ENCODE peak calls at places on chromosomes 6 and 20, in four cellular contexts. B is GM23248, H is neural progenitor cell, K is H1. O is an unnamed sample.

GRCh38 chr6:64012351-64013060 is 376.9 kb downstream of the PHF3 start:
- DNase-seq in B (peak; percentile 45), K (peak; percentile 13), H (peak; percentile 73), O (no peak)

GRCh38 chr6:13766201-13766634 is 48.1 kb downstream of the MCUR1 start:
- DNase-seq in K (no peak), B (peak; percentile 80), H (no peak), O (peak; percentile 45)

GRCh38 chr6:24524801-24525200 is 30.0 kb downstream of the ALDH5A1 start:
- DNase-seq in H (peak; percentile 70), K (no peak), B (peak; percentile 60), O (peak; percentile 34)

GRCh38 chr6:161462148-161462547 is 188.3 kb upstream of the AGPAT4 start:
- DNase-seq in B (peak; percentile 24), K (no peak), H (no peak), O (no peak)

GRCh38 chr20:40279390-40279789 is 409.6 kb downstream of the MAFB start:
- DNase-seq in H (no peak), B (peak; percentile 92), K (no peak), O (no peak)

GRCh38 chr6:40312213-40313015 is 274.8 kb downstream of the LRFN2 start:
- DNase-seq in H (no peak), K (no peak), B (peak; percentile 48), O (no peak)

GRCh38 chr6:25927721-25928359 is 2.7 kb downstream of the SLC17A2 start:
- DNase-seq in B (peak; percentile 12), H (no peak), K (no peak), O (no peak)

GRCh38 chr6:166504100-166504499 is 82.4 kb downstream of the RAMACL start:
- DNase-seq in K (no peak), H (no peak), B (no peak), O (no peak)

GRCh38 chr6:6556738-6557503 is 31.6 kb upstream of the LY86 start:
- DNase-seq in K (peak; percentile 23), H (peak; percentile 72), B (peak; percentile 51), O (peak; percentile 63)

GRCh38 chr20:57008217-57008616 is 258.2 kb downstream of the BMP7 start:
- DNase-seq in H (peak; percentile 16), K (no peak), B (peak; percentile 45), O (no peak)

GRCh38 chr20:60851826-60852704 is 400.0 kb upstream of the CDH4 start:
- DNase-seq in H (peak; percentile 66), B (no peak), K (peak; percentile 27), O (peak; percentile 54)

GRCh38 chr6:43502666-43503065 is 7.5 kb downstream of the LRRC73 start:
- DNase-seq in K (no peak), H (no peak), B (no peak), O (no peak)

GRCh38 chr20:4457566-4458543 is 263.9 kb upstream of the PRND start:
- DNase-seq in K (peak; percentile 3), B (no peak), H (peak; percentile 62), O (no peak)

GRCh38 chr20:37479925-37480691 is 40.9 kb upstream of the NNAT start:
- DNase-seq in K (no peak), H (no peak), B (no peak), O (no peak)

GRCh38 chr20:40262219-40262618 is 426.8 kb downstream of the MAFB start:
- DNase-seq in K (no peak), H (no peak), B (no peak), O (peak; percentile 35)

GRCh38 chr6:158047120-158047518 is 65.5 kb downstream of the SYNJ2 start:
- DNase-seq in H (no peak), B (peak; percentile 84), K (no peak), O (peak; percentile 34)

GRCh38 chr6:90468080-90468479 is 118.8 kb downstream of the MAP3K7 start:
- DNase-seq in K (no peak), H (no peak), B (peak; percentile 29), O (no peak)

GRCh38 chr6:47698342-47698787 is at the start of gene ADGRF4:
- DNase-seq in K (no peak), H (no peak), B (peak; percentile 59), O (no peak)

GRCh38 chr20:41352106-41352505 is 11.5 kb downstream of the LPIN3 start:
- DNase-seq in B (no peak), K (no peak), H (peak; percentile 24), O (no peak)

GRCh38 chr6:86916393-86916792 is 20.9 kb upstream of the HTR1E start:
- DNase-seq in K (no peak), B (no peak), H (no peak), O (no peak)

GRCh38 chr20:45105317-45105716 is 4.4 kb upstream of the KCNS1 start:
- DNase-seq in B (no peak), H (no peak), K (no peak), O (no peak)

GRCh38 chr20:7938058-7938457 is 2.2 kb downstream of the HAO1 start:
- DNase-seq in H (no peak), B (peak; percentile 18), K (no peak), O (no peak)

GRCh38 chr20:35953411-35954199 is 697 bp downstream of the SCAND1 start:
- DNase-seq in B (peak; percentile 76), H (peak; percentile 69), K (no peak), O (peak; percentile 81)

GRCh38 chr6:103280417-103280816 is 1579.3 kb downstream of the HACE1 start:
- DNase-seq in B (no peak), H (no peak), K (no peak), O (no peak)

GRCh38 chr6:56026461-56027180 is 151.2 kb upstream of the BMP5 start:
- DNase-seq in K (no peak), H (no peak), B (no peak), O (no peak)

GRCh38 chr6:43373252-43373875 is 3.9 kb upstream of the ZNF318 start:
- DNase-seq in B (no peak), H (no peak), K (no peak), O (no peak)

GRCh38 chr20:58446264-58446937 is 57.4 kb downstream of the VAPB start:
- DNase-seq in B (no peak), K (no peak), H (no peak), O (no peak)

GRCh38 chr6:7543761-7544424 is 2.4 kb downstream of the DSP start:
- DNase-seq in B (no peak), H (peak; percentile 59), K (no peak), O (no peak)

GRCh38 chr6:79648315-79648714 is 17.2 kb downstream of the SH3BGRL2 start:
- DNase-seq in H (no peak), B (no peak), K (no peak), O (no peak)

GRCh38 chr20:33291416-33291815 is 8.4 kb downstream of the BPIFB1 start:
- DNase-seq in B (no peak), K (no peak), H (no peak), O (no peak)

GRCh38 chr20:17794400-17794799 is 94.6 kb downstream of the BANF2 start:
- DNase-seq in K (no peak), H (no peak), B (no peak), O (no peak)

GRCh38 chr6:158660331-158660730 is 10.5 kb downstream of the SYTL3 start:
- DNase-seq in H (peak; percentile 34), B (peak; percentile 41), K (no peak), O (peak; percentile 42)

GRCh38 chr20:58014628-58015315 is 213.7 kb downstream of the ANKRD60 start:
- DNase-seq in K (no peak), H (no peak), B (no peak), O (peak; percentile 26)

DNA sequence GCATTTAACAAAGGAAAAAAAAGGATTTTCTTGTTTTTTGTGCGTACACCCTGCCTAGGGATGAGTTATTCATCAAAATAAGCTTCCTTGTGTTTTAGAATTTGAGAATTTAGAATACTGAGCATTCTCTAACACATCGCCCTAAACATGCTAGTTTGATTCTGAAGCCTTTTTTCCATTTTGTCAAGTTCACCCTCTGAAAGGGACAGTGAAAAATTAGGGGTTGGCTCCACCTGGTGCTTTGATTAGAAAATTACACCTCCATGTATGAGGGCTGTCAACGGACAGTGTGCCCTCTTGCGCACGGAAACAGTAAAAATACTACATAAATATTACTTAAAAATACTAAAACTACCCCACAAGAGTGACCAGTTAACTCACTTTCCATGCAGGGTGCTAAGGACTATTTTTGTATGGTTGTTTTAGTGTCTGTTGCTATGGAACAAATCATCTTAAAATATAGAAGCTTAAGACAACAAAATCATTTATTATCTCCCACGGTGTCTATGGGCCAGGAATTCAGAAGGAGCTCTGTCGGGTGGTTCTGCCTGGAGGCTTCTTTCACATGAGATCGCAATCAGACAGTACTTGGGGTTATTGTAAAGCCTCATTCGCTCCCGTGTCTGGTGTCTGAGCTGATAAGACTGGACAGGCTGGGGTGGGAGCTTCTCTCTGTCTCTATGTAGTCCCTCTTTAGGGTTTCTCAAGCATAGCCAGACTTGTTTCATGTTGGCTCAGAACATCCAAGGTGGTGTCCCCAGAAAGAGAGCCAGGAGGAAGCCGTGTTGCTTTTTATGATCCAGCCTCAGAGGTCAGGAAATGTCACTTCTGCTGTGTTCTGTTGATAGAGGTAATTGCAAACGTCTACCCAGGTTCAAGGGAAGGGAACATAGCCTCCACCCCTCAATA is 41.1 kb upstream of the TMEM170B start:
- DNase-seq in H (peak; percentile 74), K (peak; percentile 10), B (peak; percentile 86), O (peak; percentile 73)
- TF ChIP-seq EZH2 in H (no peak), K (no peak), B (no peak), O (no peak)

GRCh38 chr6:136344420-136344819 is 54.8 kb upstream of the BCLAF1 start:
- DNase-seq in K (no peak), H (no peak), B (peak; percentile 45), O (no peak)
- H2AFZ ChIP-seq in K (no peak overlapping the region), H (no peak overlapping the region), B (peak overlapping the region; percentile 4), O (no peak overlapping the region)

GRCh38 chr20:62217913-62218773 is 1.9 kb downstream of the HRH3 start:
- DNase-seq in H (peak; percentile 43), B (no peak), K (no peak), O (no peak)
- TF ChIP-seq EZH2 in H (no peak), B (no peak), K (no peak), O (no peak)

DNA sequence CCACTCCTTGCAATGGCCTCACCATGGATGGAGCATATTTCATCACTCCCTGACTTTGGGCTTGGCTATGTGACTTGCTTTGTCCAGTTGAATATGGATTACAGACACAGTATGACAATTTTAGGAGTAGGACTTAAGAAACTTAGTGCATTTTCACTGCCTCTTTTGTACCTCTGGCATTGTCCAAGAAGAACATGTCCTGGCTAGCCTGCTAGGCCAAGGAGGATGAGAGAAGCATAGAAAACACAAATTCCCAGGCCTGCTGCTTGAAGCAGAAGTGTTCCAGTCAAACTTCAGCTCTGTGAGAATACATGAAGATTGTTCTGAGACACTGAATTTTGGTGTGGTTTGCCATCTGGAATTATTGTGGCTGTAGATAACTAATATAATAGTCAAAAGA is 3.1 kb upstream of the MCHR2 start:
- DNase-seq in H (no peak), B (no peak), K (no peak), O (no peak)
- H2AFZ ChIP-seq in H (peak overlapping the region; percentile 1), B (no peak overlapping the region), K (peak overlapping the region; percentile 89), O (no peak overlapping the region)

GRCh38 chr6:122789862-122790739 is 1.0 kb downstream of the SMPDL3A start:
- DNase-seq in K (no peak), H (peak; percentile 39), B (peak; percentile 78), O (no peak)

GRCh38 chr6:122789078-122789861 is at the start of gene SMPDL3A:
- DNase-seq in H (peak; percentile 88), B (peak; percentile 84), K (peak; percentile 44), O (no peak)

GRCh38 chr6:122788208-122788607 is 850 bp upstream of the SMPDL3A start:
- DNase-seq in H (no peak), B (no peak), K (no peak), O (no peak)

GRCh38 chr6:122790740-122791679 is 2.0 kb downstream of the SMPDL3A start:
- DNase-seq in H (no peak), K (no peak), B (no peak), O (no peak)

GRCh38 chr6:122788663-122789062 is 395 bp upstream of the SMPDL3A start:
- DNase-seq in K (no peak), B (no peak), H (peak; percentile 32), O (no peak)
- TF ChIP-seq EZH2 in K (no peak), B (no peak), H (no peak), O (no peak)

GRCh38 chr6:41672016-41672415 is 33.7 kb downstream of the MDFI start:
- DNase-seq in H (no peak), B (no peak), K (no peak), O (no peak)
- H2AFZ ChIP-seq in H (no peak overlapping the region), B (no peak overlapping the region), K (no peak overlapping the region), O (no peak overlapping the region)